ENCODE peak calls at places on chromosomes 3 and 15, in four cellular contexts. S is GM12878, A is HepG2, O is K562. Z is an unnamed sample.

GRCh38 chr15:66027268-66027806 is 158.0 kb downstream of the RAB11A start:
- DNase-seq in A (no peak), O (no peak), S (no peak), Z (no peak)

GRCh38 chr15:70023064-70023768 is 74.5 kb downstream of the TLE3 start:
- DNase-seq in A (no peak), S (peak), O (peak), Z (no peak)

GRCh38 chr3:127546517-127546916 is 44.0 kb downstream of the TPRA1 start:
- DNase-seq in A (no peak), O (no peak), S (no peak), Z (no peak)

GRCh38 chr15:50819344-50819743 is 53.8 kb upstream of the SPPL2A start:
- DNase-seq in A (no peak), S (no peak), O (no peak), Z (no peak)

GRCh38 chr3:140167600-140168281 is 232.8 kb downstream of the CLSTN2 start:
- DNase-seq in S (no peak), A (no peak), O (no peak), Z (no peak)

GRCh38 chr15:34031987-34032760 is 6.8 kb downstream of the AVEN start:
- DNase-seq in S (no peak), O (no peak), A (no peak), Z (no peak)

GRCh38 chr15:43893956-43894355 is 67.2 kb downstream of the WDR76 start:
- DNase-seq in A (no peak), O (no peak), S (no peak), Z (no peak)

GRCh38 chr15:86772369-86773059 is 692.8 kb downstream of the AGBL1 start:
- DNase-seq in O (no peak), S (no peak), A (no peak), Z (no peak)

GRCh38 chr15:47887181-47887580 is 169.9 kb downstream of the SEMA6D start:
- DNase-seq in S (no peak), O (no peak), A (no peak), Z (no peak)

GRCh38 chr15:43826029-43826507 is 734 bp upstream of the WDR76 start:
- DNase-seq in S (no peak), O (peak), A (no peak), Z (no peak)

GRCh38 chr3:9448643-9449042 is 51.2 kb downstream of the SETD5 start:
- DNase-seq in O (no peak), A (no peak), S (no peak), Z (no peak)

GRCh38 chr3:123448503-123449091 is at the start of gene ADCY5:
- DNase-seq in S (no peak), O (no peak), A (no peak), Z (peak)

GRCh38 chr3:177519588-177519987 is 322.3 kb upstream of the TBL1XR1 start:
- DNase-seq in O (no peak), A (no peak), S (no peak), Z (no peak)

GRCh38 chr15:27077790-27078189 is 106.8 kb downstream of the GABRG3 start:
- DNase-seq in O (peak), S (no peak), A (no peak), Z (no peak)

GRCh38 chr15:52422001-52422400 is 106.7 kb downstream of the MYO5A start:
- DNase-seq in O (no peak), S (no peak), A (no peak), Z (no peak)

GRCh38 chr3:53998980-53999379 is 107.3 kb upstream of the SELENOK start:
- DNase-seq in O (no peak), S (no peak), A (no peak), Z (no peak)

GRCh38 chr3:42497009-42497731 is 5.3 kb upstream of the VIPR1 start:
- DNase-seq in S (no peak), A (peak), O (no peak), Z (peak)

GRCh38 chr3:127754411-127755304 is 67.7 kb downstream of the MGLL start:
- DNase-seq in A (no peak), O (no peak), S (peak), Z (no peak)

GRCh38 chr3:33001889-33002288 is 50.4 kb downstream of the CCR4 start:
- DNase-seq in S (no peak), A (no peak), O (no peak), Z (no peak)

GRCh38 chr15:25900901-25901300 is 37.8 kb upstream of the ATP10A start:
- DNase-seq in O (no peak), A (no peak), S (no peak), Z (no peak)

GRCh38 chr3:98329392-98330124 is 24.1 kb upstream of the OR5K4 start:
- DNase-seq in S (peak), A (peak), O (peak), Z (peak)

GRCh38 chr3:166118049-166118448 is 280.8 kb upstream of the BCHE start:
- DNase-seq in O (no peak), A (no peak), S (no peak), Z (no peak)

GRCh38 chr3:87261925-87262324 is 14.5 kb downstream of the POU1F1 start:
- DNase-seq in S (no peak), O (no peak), A (no peak), Z (no peak)

GRCh38 chr3:136818191-136818850 is 605 bp upstream of the SLC35G2 start:
- DNase-seq in S (no peak), O (peak), A (peak), Z (peak)
- TF ChIP-seq TARDBP in S (no peak), O (no peak), A (no peak), Z (no peak)

DNA sequence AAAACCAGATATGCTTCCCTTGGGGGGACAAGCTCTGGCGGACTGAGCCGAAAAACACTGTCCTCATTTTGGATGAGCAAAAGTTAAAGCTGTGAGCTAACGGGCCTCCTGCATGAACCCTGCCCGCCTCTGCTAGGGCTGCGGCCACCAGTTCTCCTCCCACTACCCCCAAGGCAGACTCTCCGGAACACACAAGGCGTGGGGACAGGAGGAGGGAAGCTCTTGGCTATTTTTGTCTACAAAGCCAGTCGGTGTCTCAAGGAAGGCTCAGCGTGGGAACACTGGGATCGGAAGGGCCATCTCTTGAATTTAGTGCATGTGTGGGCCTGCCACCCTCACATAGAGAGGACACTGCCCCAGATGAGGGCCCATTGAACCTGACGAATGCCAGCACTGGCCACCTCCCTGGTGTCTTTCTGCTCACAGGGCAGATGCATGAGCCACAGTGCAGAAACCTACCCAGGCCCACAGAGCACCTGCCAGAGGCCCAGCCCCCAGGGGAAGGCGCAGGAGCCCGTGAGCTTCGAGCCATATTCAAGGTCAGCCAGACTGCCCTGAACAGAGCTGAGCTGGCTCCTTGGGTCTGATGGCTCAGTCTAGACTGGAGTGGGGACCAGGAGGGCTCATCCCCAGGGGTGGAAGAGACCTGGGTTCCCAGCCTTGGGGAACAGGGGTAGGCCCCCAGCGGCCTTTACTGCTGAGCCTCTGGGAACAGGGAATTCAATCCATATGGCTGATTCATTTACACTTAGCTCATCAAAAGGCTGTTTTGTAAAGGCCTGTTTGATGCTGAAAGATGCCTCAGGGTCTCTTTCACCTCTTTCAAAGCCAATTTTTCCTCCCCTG is 38.3 kb downstream of the HCN4 start:
- DNase-seq in S (no peak), O (no peak), A (no peak), Z (no peak)
- TF ChIP-seq TARDBP in S (no peak), O (no peak), A (no peak), Z (no peak)

DNA sequence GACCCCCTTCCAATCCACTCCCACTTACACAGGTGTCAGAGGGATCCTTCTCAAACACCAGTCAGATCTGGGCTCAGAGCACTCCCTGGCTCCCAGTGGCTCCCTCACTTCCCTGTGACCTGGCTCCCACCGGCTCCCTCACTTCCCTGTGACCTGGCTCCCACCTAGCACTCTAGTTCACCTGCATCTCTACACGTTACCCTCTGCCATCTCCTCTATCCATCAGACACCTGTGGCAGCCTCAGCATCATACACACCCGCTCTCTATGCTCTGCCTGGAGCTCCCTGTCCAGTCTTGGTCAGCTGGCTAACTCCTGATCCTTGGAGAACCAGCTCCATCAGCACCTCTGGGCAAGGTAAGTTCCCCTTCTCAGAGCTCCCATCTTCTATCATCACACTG is 5.6 kb downstream of the RPP25 start:
- DNase-seq in O (no peak), S (no peak), A (no peak), Z (no peak)
- TF ChIP-seq TARDBP in O (no peak), S (no peak), A (no peak), Z (no peak)

GRCh38 chr3:195546130-195546560 is 3.0 kb upstream of the PPP1R2 start:
- DNase-seq in S (no peak), O (no peak), A (peak), Z (no peak)
- TF ChIP-seq TARDBP in S (no peak), O (no peak), A (no peak), Z (no peak)

GRCh38 chr3:152309535-152310317 is 41.0 kb downstream of the MBNL1 start:
- DNase-seq in A (no peak), O (no peak), S (no peak), Z (no peak)
- TF ChIP-seq TARDBP in A (no peak), O (no peak), S (no peak), Z (no peak)

DNA sequence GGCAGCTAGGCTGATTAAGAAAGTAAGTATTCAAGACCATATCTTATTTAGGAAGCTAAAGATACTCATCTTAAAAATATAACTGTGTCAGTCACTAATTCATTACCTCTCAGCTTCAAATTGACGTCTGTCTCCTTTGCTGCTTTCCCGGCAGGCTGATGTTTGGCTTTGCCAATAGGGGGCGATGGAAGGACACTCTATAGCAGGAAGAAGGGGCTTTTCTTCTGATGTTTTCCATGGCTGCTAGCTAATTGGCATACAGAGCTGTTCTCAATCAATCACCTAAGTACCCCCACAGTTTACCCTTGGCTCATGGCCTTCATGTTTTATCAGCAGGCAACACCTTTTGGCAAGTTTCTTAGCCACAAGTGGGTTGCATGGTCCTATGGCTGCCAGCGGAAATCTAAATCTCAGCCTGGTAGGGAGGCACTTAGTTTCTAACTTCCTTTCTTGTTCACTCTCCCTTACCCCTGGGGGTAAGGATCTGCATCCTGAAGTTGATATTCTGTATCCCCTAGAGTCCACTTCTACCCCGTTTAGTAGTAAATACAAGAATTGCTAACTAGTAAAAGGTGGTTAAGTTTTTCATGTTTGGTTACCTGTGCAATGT is 45.0 kb downstream of the ESYT3 start:
- DNase-seq in S (no peak), A (peak), O (peak), Z (peak)
- TF ChIP-seq TARDBP in S (no peak), A (no peak), O (no peak), Z (no peak)

GRCh38 chr3:197168063-197168462 is 130.3 kb downstream of the DLG1 start:
- DNase-seq in S (no peak), A (no peak), O (no peak), Z (no peak)

GRCh38 chr3:197167546-197167945 is 130.9 kb downstream of the DLG1 start:
- DNase-seq in A (no peak), S (no peak), O (no peak), Z (no peak)

GRCh38 chr3:197171481-197172067 is 126.8 kb downstream of the DLG1 start:
- DNase-seq in A (no peak), S (no peak), O (no peak), Z (no peak)

GRCh38 chr3:197165890-197166289 is 132.5 kb downstream of the DLG1 start:
- DNase-seq in O (no peak), S (no peak), A (no peak), Z (no peak)

GRCh38 chr3:197168606-197169005 is 129.8 kb downstream of the DLG1 start:
- DNase-seq in S (no peak), O (no peak), A (no peak), Z (no peak)
- TF ChIP-seq TARDBP in S (no peak), O (no peak), A (no peak), Z (no peak)

DNA sequence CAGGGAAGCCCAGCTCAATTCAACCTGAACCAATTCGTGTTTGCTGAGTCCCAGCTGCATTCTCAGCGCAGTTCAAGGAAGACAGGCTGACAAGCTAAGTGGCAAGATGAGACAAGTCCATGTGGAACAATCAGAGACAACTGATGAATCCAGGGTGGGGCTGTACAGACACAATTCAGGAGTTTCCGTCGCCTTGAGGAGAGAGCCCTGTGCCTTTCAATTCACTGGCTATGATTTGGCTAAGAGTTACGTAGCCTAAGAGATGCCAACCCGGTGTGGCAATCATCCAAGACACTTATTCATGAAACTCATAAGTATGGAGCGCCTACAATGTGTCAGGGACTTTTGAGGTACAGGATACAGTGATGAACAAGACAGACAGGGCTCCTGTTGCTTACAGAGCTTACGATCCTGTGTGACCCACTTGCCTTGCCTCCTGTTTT is 15.5 kb upstream of the ZBED2 start:
- DNase-seq in O (no peak), A (no peak), S (no peak), Z (no peak)
- TF ChIP-seq TARDBP in O (no peak), A (no peak), S (no peak), Z (no peak)

Z was measured in HEK293T.